ENCODE peak calls at places on chromosomes 16 and 17, in four cellular contexts. Y is KBM-7; E is Caki2; J is stimulated activated CD8-positive, alpha-beta memory T cell treated with anti-CD3 and anti-CD28 coated beads, Interleukin-15, amount 100 ng/mL, for 1 hour. Z is an unnamed sample.

GRCh38 chr17:28579526-28579925 is 2.8 kb upstream of the ALDOC start:
- DNase-seq in Y (no peak), J (no peak), E (no peak), Z (no peak)

GRCh38 chr17:81398170-81398854 is 3.1 kb downstream of the BAHCC1 start:
- DNase-seq in Y (peak; percentile 45), J (no peak), E (no peak), Z (no peak)

GRCh38 chr16:11128211-11129123 is 127.5 kb downstream of the SOCS1 start:
- DNase-seq in E (no peak), Y (peak; percentile 58), J (no peak), Z (no peak)

GRCh38 chr17:39599006-39599664 is 8.6 kb downstream of the NEUROD2 start:
- DNase-seq in Y (no peak), J (no peak), E (no peak), Z (no peak)

GRCh38 chr17:32350662-32351418 is 883 bp downstream of the ZNF207 start:
- DNase-seq in E (peak; percentile 63), J (no peak), Y (peak; percentile 77), Z (peak; percentile 75)

GRCh38 chr17:47317119-47317518 is 6.6 kb upstream of the EFCAB13 start:
- DNase-seq in Y (no peak), J (no peak), E (no peak), Z (no peak)

GRCh38 chr17:43526886-43527648 is 19.1 kb downstream of the ETV4 start:
- DNase-seq in E (no peak), Y (no peak), J (no peak), Z (no peak)

GRCh38 chr17:3621146-3621720 is 12.0 kb upstream of the TRPV1 start:
- DNase-seq in Y (no peak), J (no peak), E (no peak), Z (no peak)

GRCh38 chr17:71496552-71496951 is 624.3 kb upstream of the SOX9 start:
- DNase-seq in E (no peak), J (no peak), Y (no peak), Z (no peak)

GRCh38 chr16:424623-425081 is 797 bp upstream of the RAB11FIP3 start:
- DNase-seq in E (peak; percentile 56), Y (no peak), J (no peak), Z (peak; percentile 64)

GRCh38 chr16:84582958-84583516 is 34.8 kb downstream of the COTL1 start:
- DNase-seq in J (no peak), E (no peak), Y (no peak), Z (peak; percentile 94)

GRCh38 chr16:66150691-66151090 is 215.8 kb upstream of the CDH5 start:
- DNase-seq in E (no peak), Y (no peak), J (no peak), Z (no peak)

GRCh38 chr16:67857547-67858233 is 10.2 kb upstream of the CENPT start:
- DNase-seq in Y (no peak), E (peak; percentile 95), J (no peak), Z (peak; percentile 93)

GRCh38 chr16:68283840-68284595 is 19.7 kb downstream of the SLC7A6 start:
- DNase-seq in E (no peak), Y (peak; percentile 39), J (no peak), Z (no peak)

GRCh38 chr17:74337834-74338500 is 11.9 kb downstream of the KIF19 start:
- DNase-seq in E (no peak), J (no peak), Y (no peak), Z (no peak)

GRCh38 chr17:45353047-45353446 is 36.2 kb upstream of the MAP3K14 start:
- DNase-seq in E (no peak), Y (peak; percentile 49), J (no peak), Z (no peak)

GRCh38 chr16:649646-650045 is 481 bp downstream of the WDR90 start:
- DNase-seq in Y (no peak), J (no peak), E (no peak), Z (peak; percentile 33)

GRCh38 chr17:2853111-2853721 is 57.0 kb downstream of the RAP1GAP2 start:
- DNase-seq in Y (peak; percentile 36), E (peak; percentile 19), J (no peak), Z (peak; percentile 22)

GRCh38 chr16:19165101-19165500 is 2.9 kb upstream of the SYT17 start:
- DNase-seq in Y (no peak), J (no peak), E (peak; percentile 16), Z (no peak)

GRCh38 chr16:68493412-68494070 is 45.2 kb upstream of the SMPD3 start:
- DNase-seq in Y (no peak), J (no peak), E (no peak), Z (no peak)

GRCh38 chr17:65914784-65915342 is 277.1 kb downstream of the CEP112 start:
- DNase-seq in E (no peak), Y (peak; percentile 3), J (no peak), Z (no peak)

GRCh38 chr17:79002291-79002690 is 7.3 kb downstream of the CANT1 start:
- DNase-seq in J (no peak), Y (no peak), E (no peak), Z (no peak)

GRCh38 chr17:40615295-40615988 is 32.2 kb downstream of the SMARCE1 start:
- DNase-seq in E (peak; percentile 48), J (no peak), Y (peak; percentile 43), Z (peak; percentile 73)

GRCh38 chr16:74605746-74606520 is 981 bp downstream of the GLG1 start:
- DNase-seq in Y (no peak), E (no peak), J (no peak), Z (no peak)

GRCh38 chr17:42428141-42428944 is 5.3 kb upstream of the CAVIN1 start:
- DNase-seq in E (peak; percentile 95), Y (peak; percentile 75), J (no peak), Z (peak; percentile 99)

GRCh38 chr16:73047536-73048291 is at the start of gene ZFHX3:
- DNase-seq in J (no peak), Y (peak; percentile 50), E (peak; percentile 61), Z (peak; percentile 75)

GRCh38 chr17:28100936-28101335 is 58.5 kb downstream of the NLK start:
- DNase-seq in J (no peak), E (no peak), Y (no peak), Z (no peak)

GRCh38 chr16:86494565-86495356 is 15.6 kb upstream of the FOXF1 start:
- DNase-seq in Y (no peak), E (no peak), J (no peak), Z (no peak)

GRCh38 chr17:55774834-55775233 is 24.0 kb downstream of the PCTP start:
- DNase-seq in E (peak; percentile 83), Y (no peak), J (no peak), Z (no peak)

GRCh38 chr17:14198013-14198412 is 38.6 kb downstream of the CDRT15 start:
- DNase-seq in E (no peak), J (no peak), Y (no peak), Z (no peak)

GRCh38 chr16:48067388-48067787 is 88.4 kb downstream of the ABCC12 start:
- DNase-seq in Y (no peak), E (no peak), J (no peak), Z (no peak)

GRCh38 chr17:73343168-73343634 is 31.4 kb upstream of the CDC42EP4 start:
- DNase-seq in Y (no peak), E (peak; percentile 35), J (no peak), Z (no peak)

GRCh38 chr16:77899416-77899815 is 111.1 kb downstream of the VAT1L start:
- DNase-seq in E (no peak), J (no peak), Y (no peak), Z (no peak)

GRCh38 chr17:55567240-55568216 is 56.3 kb upstream of the SMIM36 start:
- DNase-seq in E (no peak), J (no peak), Y (no peak), Z (no peak)

GRCh38 chr16:76164970-76165558 is 112.1 kb upstream of the CNTNAP4 start:
- DNase-seq in J (no peak), E (no peak), Y (no peak), Z (no peak)

GRCh38 chr16:11563493-11564040 is 23.2 kb downstream of the LITAF start:
- DNase-seq in Y (no peak), E (no peak), J (no peak), Z (no peak)